ENCODE peak calls at places on chromosome 20, in five cellular contexts. S is adrenal gland, Z is GM04504, T is iris pigment epithelial cell, Q is hippocampal formation. F is an unnamed sample.

GRCh38 chr20:23145281-23145700 is 59.2 kb upstream of the CD93 start:
- DNase-seq in S (peak; percentile 61), Z (peak; percentile 65), Q (no peak), T (peak; percentile 46), F (no peak)

GRCh38 chr20:50242863-50243609 is 52.4 kb downstream of the CEBPB start:
- DNase-seq in S (no peak), T (no peak), Q (peak; percentile 60), Z (no peak), F (peak; percentile 56)

GRCh38 chr20:44702776-44703175 is 12.4 kb upstream of the CCN5 start:
- DNase-seq in Z (peak; percentile 87), T (peak; percentile 95), Q (peak; percentile 82), S (peak; percentile 95), F (peak; percentile 63)

GRCh38 chr20:36541227-36542018 is at the start of gene MYL9:
- DNase-seq in S (peak; percentile 95), T (peak; percentile 81), Q (no peak), Z (peak; percentile 53), F (no peak)

GRCh38 chr20:41480054-41480770 is 113.6 kb upstream of the EMILIN3 start:
- DNase-seq in S (no peak), T (peak; percentile 50), Q (no peak), Z (no peak), F (no peak)

GRCh38 chr20:3935295-3935955 is 46.2 kb downstream of the PANK2 start:
- DNase-seq in S (peak; percentile 71), Z (peak; percentile 64), Q (no peak), T (no peak), F (no peak)

GRCh38 chr20:20741067-20742045 is 28.9 kb upstream of the RALGAPA2 start:
- DNase-seq in Z (no peak), S (no peak), T (no peak), Q (no peak), F (no peak)

GRCh38 chr20:20594171-20594530 is 118.3 kb downstream of the RALGAPA2 start:
- DNase-seq in T (peak; percentile 35), S (no peak), Q (peak; percentile 68), Z (peak; percentile 1), F (no peak)

GRCh38 chr20:58749979-58750378 is 57.4 kb downstream of the NPEPL1 start:
- DNase-seq in Q (no peak), T (no peak), Z (no peak), S (no peak), F (no peak)

GRCh38 chr20:43460172-43460829 is 2.6 kb downstream of the SRSF6 start:
- DNase-seq in S (no peak), Z (no peak), T (no peak), Q (no peak), F (no peak)

GRCh38 chr20:47768016-47768953 is 17.0 kb downstream of the SULF2 start:
- DNase-seq in Q (no peak), S (peak; percentile 55), Z (no peak), T (no peak), F (no peak)

GRCh38 chr20:61440548-61441055 is 188.5 kb downstream of the CDH4 start:
- DNase-seq in Z (no peak), Q (no peak), S (no peak), T (no peak), F (no peak)

F was measured in C1 segment of cervical spinal cord.